ENCODE peak calls at places on chromosomes 5 and 9, in eight cellular contexts. One of them, this sample, is unnamed. For H3K4me1, the result is how much of the 10 kb centered on the place peaks cover.

GRCh38 chr5:145776886-145777285 is 58.3 kb downstream of the PRELID2 start:
- DNase-seq in MM.1S: no peak
- DNase-seq in PC-3: peak
- DNase-seq in stomach: no peak
- DNase-seq in CD4-positive, CD25-positive, alpha-beta regulatory T cell: no peak
- DNase-seq in adrenal gland: no peak
- DNase-seq in Peyer's patch: no peak
- DNase-seq in body of pancreas: no peak
- DNase-seq in this sample: no peak

GRCh38 chr5:54443264-54443663 is 12.2 kb upstream of the HSPB3 start:
- DNase-seq in MM.1S: peak
- DNase-seq in PC-3: peak
- DNase-seq in stomach: no peak
- DNase-seq in CD4-positive, CD25-positive, alpha-beta regulatory T cell: peak
- DNase-seq in adrenal gland: no peak
- DNase-seq in Peyer's patch: no peak
- DNase-seq in body of pancreas: no peak
- DNase-seq in this sample: no peak

GRCh38 chr5:157387683-157388093 is 72.3 kb upstream of the NIPAL4 start:
- DNase-seq in MM.1S: no peak
- DNase-seq in PC-3: peak
- DNase-seq in stomach: no peak
- DNase-seq in CD4-positive, CD25-positive, alpha-beta regulatory T cell: no peak
- DNase-seq in adrenal gland: peak
- DNase-seq in Peyer's patch: no peak
- DNase-seq in body of pancreas: no peak
- DNase-seq in this sample: no peak

GRCh38 chr9:98130576-98131228 is 11.7 kb upstream of the TRIM14 start:
- DNase-seq in MM.1S: no peak
- DNase-seq in PC-3: no peak
- DNase-seq in stomach: no peak
- DNase-seq in CD4-positive, CD25-positive, alpha-beta regulatory T cell: no peak
- DNase-seq in adrenal gland: no peak
- DNase-seq in Peyer's patch: no peak
- DNase-seq in body of pancreas: no peak
- DNase-seq in this sample: no peak

GRCh38 chr9:96512240-96512639 is 62.3 kb downstream of the HABP4 start:
- DNase-seq in MM.1S: no peak
- DNase-seq in PC-3: no peak
- DNase-seq in stomach: no peak
- DNase-seq in CD4-positive, CD25-positive, alpha-beta regulatory T cell: no peak
- DNase-seq in adrenal gland: no peak
- DNase-seq in Peyer's patch: no peak
- DNase-seq in body of pancreas: no peak
- DNase-seq in this sample: no peak

GRCh38 chr5:169169786-169170185 is 131.2 kb downstream of the SLIT3 start:
- DNase-seq in MM.1S: no peak
- DNase-seq in PC-3: no peak
- DNase-seq in stomach: no peak
- DNase-seq in CD4-positive, CD25-positive, alpha-beta regulatory T cell: no peak
- DNase-seq in adrenal gland: no peak
- DNase-seq in Peyer's patch: no peak
- DNase-seq in body of pancreas: no peak
- DNase-seq in this sample: no peak

GRCh38 chr5:171275822-171276544 is 33.1 kb upstream of the TLX3 start:
- DNase-seq in MM.1S: no peak
- DNase-seq in PC-3: no peak
- DNase-seq in stomach: no peak
- DNase-seq in CD4-positive, CD25-positive, alpha-beta regulatory T cell: no peak
- DNase-seq in adrenal gland: no peak
- DNase-seq in Peyer's patch: no peak
- DNase-seq in body of pancreas: no peak
- DNase-seq in this sample: no peak

GRCh38 chr9:38284039-38284767 is 108.3 kb upstream of the ALDH1B1 start:
- DNase-seq in MM.1S: no peak
- DNase-seq in PC-3: no peak
- DNase-seq in stomach: no peak
- DNase-seq in CD4-positive, CD25-positive, alpha-beta regulatory T cell: no peak
- DNase-seq in adrenal gland: no peak
- DNase-seq in Peyer's patch: no peak
- DNase-seq in body of pancreas: no peak
- DNase-seq in this sample: no peak

GRCh38 chr9:137451976-137452760 is 7.0 kb downstream of the NSMF start:
- DNase-seq in MM.1S: no peak
- DNase-seq in PC-3: no peak
- DNase-seq in stomach: no peak
- DNase-seq in CD4-positive, CD25-positive, alpha-beta regulatory T cell: no peak
- DNase-seq in adrenal gland: peak
- DNase-seq in Peyer's patch: no peak
- DNase-seq in body of pancreas: no peak
- DNase-seq in this sample: peak

GRCh38 chr5:10502578-10502977 is 60.9 kb downstream of the ROPN1L start:
- DNase-seq in MM.1S: no peak
- DNase-seq in PC-3: no peak
- DNase-seq in stomach: no peak
- DNase-seq in CD4-positive, CD25-positive, alpha-beta regulatory T cell: no peak
- DNase-seq in adrenal gland: no peak
- DNase-seq in Peyer's patch: no peak
- DNase-seq in body of pancreas: peak
- DNase-seq in this sample: no peak

GRCh38 chr5:140336388-140336787 is 10.0 kb downstream of the HBEGF start:
- DNase-seq in MM.1S: no peak
- DNase-seq in PC-3: no peak
- DNase-seq in stomach: no peak
- DNase-seq in CD4-positive, CD25-positive, alpha-beta regulatory T cell: no peak
- DNase-seq in adrenal gland: peak
- DNase-seq in Peyer's patch: no peak
- DNase-seq in body of pancreas: no peak
- DNase-seq in this sample: peak

GRCh38 chr9:804026-804425 is 37.5 kb upstream of the DMRT1 start:
- DNase-seq in MM.1S: no peak
- DNase-seq in PC-3: no peak
- DNase-seq in stomach: no peak
- DNase-seq in CD4-positive, CD25-positive, alpha-beta regulatory T cell: no peak
- DNase-seq in adrenal gland: no peak
- DNase-seq in Peyer's patch: no peak
- DNase-seq in body of pancreas: no peak
- DNase-seq in this sample: no peak

GRCh38 chr9:121634800-121635261 is 16.6 kb upstream of the DAB2IP start:
- DNase-seq in MM.1S: no peak
- DNase-seq in PC-3: peak
- DNase-seq in stomach: no peak
- DNase-seq in CD4-positive, CD25-positive, alpha-beta regulatory T cell: no peak
- DNase-seq in adrenal gland: no peak
- DNase-seq in Peyer's patch: no peak
- DNase-seq in body of pancreas: no peak
- DNase-seq in this sample: no peak

GRCh38 chr9:95459867-95460626 is 56.7 kb downstream of the PTCH1 start:
- DNase-seq in MM.1S: no peak
- DNase-seq in PC-3: no peak
- DNase-seq in stomach: no peak
- DNase-seq in CD4-positive, CD25-positive, alpha-beta regulatory T cell: no peak
- DNase-seq in adrenal gland: no peak
- DNase-seq in Peyer's patch: no peak
- DNase-seq in body of pancreas: no peak
- DNase-seq in this sample: no peak

GRCh38 chr5:72767289-72768010 is 49.0 kb upstream of the TNPO1 start:
- DNase-seq in MM.1S: no peak
- DNase-seq in PC-3: peak
- DNase-seq in stomach: no peak
- DNase-seq in CD4-positive, CD25-positive, alpha-beta regulatory T cell: no peak
- DNase-seq in adrenal gland: peak
- DNase-seq in Peyer's patch: no peak
- DNase-seq in body of pancreas: no peak
- DNase-seq in this sample: no peak

GRCh38 chr9:5509573-5509972 is 758 bp upstream of the PDCD1LG2 start:
- DNase-seq in MM.1S: no peak
- DNase-seq in PC-3: peak
- DNase-seq in stomach: no peak
- DNase-seq in CD4-positive, CD25-positive, alpha-beta regulatory T cell: no peak
- DNase-seq in adrenal gland: no peak
- DNase-seq in Peyer's patch: no peak
- DNase-seq in body of pancreas: no peak
- DNase-seq in this sample: no peak

GRCh38 chr5:79075646-79076426 is 6.3 kb downstream of the BHMT2 start:
- DNase-seq in MM.1S: no peak
- DNase-seq in PC-3: no peak
- DNase-seq in stomach: no peak
- DNase-seq in CD4-positive, CD25-positive, alpha-beta regulatory T cell: no peak
- DNase-seq in adrenal gland: no peak
- DNase-seq in Peyer's patch: no peak
- DNase-seq in body of pancreas: no peak
- DNase-seq in this sample: no peak

GRCh38 chr9:133702798-133703570 is 35.2 kb downstream of the SARDH start:
- DNase-seq in MM.1S: no peak
- DNase-seq in PC-3: no peak
- DNase-seq in stomach: no peak
- DNase-seq in CD4-positive, CD25-positive, alpha-beta regulatory T cell: no peak
- DNase-seq in adrenal gland: peak
- DNase-seq in Peyer's patch: no peak
- DNase-seq in body of pancreas: no peak
- DNase-seq in this sample: peak

GRCh38 chr5:31887556-31887955 is 248.6 kb downstream of the PDZD2 start:
- DNase-seq in MM.1S: no peak
- DNase-seq in PC-3: no peak
- DNase-seq in stomach: no peak
- DNase-seq in CD4-positive, CD25-positive, alpha-beta regulatory T cell: no peak
- DNase-seq in adrenal gland: no peak
- DNase-seq in Peyer's patch: no peak
- DNase-seq in body of pancreas: no peak
- DNase-seq in this sample: no peak

GRCh38 chr9:130662927-130663257 is 1.5 kb upstream of the PRDM12 start:
- DNase-seq in MM.1S: no peak
- DNase-seq in PC-3: no peak
- DNase-seq in stomach: no peak
- DNase-seq in CD4-positive, CD25-positive, alpha-beta regulatory T cell: no peak
- DNase-seq in adrenal gland: no peak
- DNase-seq in Peyer's patch: no peak
- DNase-seq in body of pancreas: no peak
- DNase-seq in this sample: no peak
- H3K4me1 ChIP-seq in MM.1S: under half
- H3K4me1 ChIP-seq in PC-3: under half
- H3K4me1 ChIP-seq in stomach: half or more
- H3K4me1 ChIP-seq in CD4-positive, CD25-positive, alpha-beta regulatory T cell: half or more
- H3K4me1 ChIP-seq in adrenal gland: under half
- H3K4me1 ChIP-seq in Peyer's patch: half or more
- H3K4me1 ChIP-seq in body of pancreas: half or more
- H3K4me1 ChIP-seq in this sample: half or more

GRCh38 chr5:1483856-1484255 is 38.6 kb upstream of the SLC6A3 start:
- DNase-seq in MM.1S: no peak
- DNase-seq in PC-3: no peak
- DNase-seq in stomach: no peak
- DNase-seq in CD4-positive, CD25-positive, alpha-beta regulatory T cell: no peak
- DNase-seq in adrenal gland: no peak
- DNase-seq in Peyer's patch: no peak
- DNase-seq in body of pancreas: no peak
- DNase-seq in this sample: no peak
- H3K4me1 ChIP-seq in MM.1S: under half
- H3K4me1 ChIP-seq in PC-3: under half
- H3K4me1 ChIP-seq in stomach: under half
- H3K4me1 ChIP-seq in CD4-positive, CD25-positive, alpha-beta regulatory T cell: under half
- H3K4me1 ChIP-seq in adrenal gland: under half
- H3K4me1 ChIP-seq in Peyer's patch: under half
- H3K4me1 ChIP-seq in body of pancreas: under half
- H3K4me1 ChIP-seq in this sample: under half

DNA sequence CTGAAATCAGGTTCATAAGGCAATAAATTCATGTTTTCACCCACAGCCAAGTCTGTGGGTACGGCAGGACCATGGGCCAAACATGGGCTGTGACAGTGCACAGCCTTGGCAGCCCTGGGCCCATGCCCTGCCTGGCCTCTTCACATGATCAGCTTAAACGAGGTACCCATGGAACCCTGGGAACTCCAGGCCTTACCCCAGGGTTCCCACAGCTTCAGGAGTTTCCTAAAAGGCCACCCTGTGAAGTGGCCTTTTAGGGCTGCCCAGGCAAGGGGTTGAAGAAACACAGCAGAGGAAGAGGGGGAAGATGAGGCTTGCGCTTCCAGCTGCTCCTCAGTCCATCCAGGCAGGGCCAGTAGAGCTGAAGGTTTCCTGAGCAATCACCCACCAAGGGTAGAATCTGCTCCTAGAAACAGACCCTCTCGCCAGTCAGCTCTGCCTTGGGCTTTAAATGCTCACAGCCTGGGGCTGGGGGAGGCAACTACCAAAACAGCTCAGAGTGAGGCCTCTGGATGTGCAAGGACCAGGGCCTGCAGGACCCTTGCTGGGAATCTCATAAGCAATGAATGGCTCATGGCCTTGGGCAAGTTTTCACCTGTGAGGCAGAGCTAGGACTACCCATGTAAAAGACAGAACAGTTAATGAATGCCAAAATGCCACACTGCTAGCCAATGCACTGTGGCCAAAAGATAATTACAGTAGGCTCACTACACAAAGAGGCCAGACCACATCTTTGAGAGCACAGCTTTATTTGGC is 79.3 kb upstream of the LRRTM2 start:
- DNase-seq in MM.1S: no peak
- DNase-seq in PC-3: no peak
- DNase-seq in stomach: peak
- DNase-seq in CD4-positive, CD25-positive, alpha-beta regulatory T cell: no peak
- DNase-seq in adrenal gland: no peak
- DNase-seq in Peyer's patch: no peak
- DNase-seq in body of pancreas: no peak
- DNase-seq in this sample: no peak
- H3K4me1 ChIP-seq in MM.1S: under half
- H3K4me1 ChIP-seq in PC-3: under half
- H3K4me1 ChIP-seq in stomach: under half
- H3K4me1 ChIP-seq in CD4-positive, CD25-positive, alpha-beta regulatory T cell: under half
- H3K4me1 ChIP-seq in adrenal gland: half or more
- H3K4me1 ChIP-seq in Peyer's patch: under half
- H3K4me1 ChIP-seq in body of pancreas: half or more
- H3K4me1 ChIP-seq in this sample: under half

GRCh38 chr5:172785429-172786088 is 14.6 kb upstream of the DUSP1 start:
- DNase-seq in MM.1S: no peak
- DNase-seq in PC-3: no peak
- DNase-seq in stomach: no peak
- DNase-seq in CD4-positive, CD25-positive, alpha-beta regulatory T cell: no peak
- DNase-seq in adrenal gland: no peak
- DNase-seq in Peyer's patch: no peak
- DNase-seq in body of pancreas: no peak
- DNase-seq in this sample: no peak

GRCh38 chr5:172778223-172778814 is 7.3 kb upstream of the DUSP1 start:
- DNase-seq in MM.1S: no peak
- DNase-seq in PC-3: peak
- DNase-seq in stomach: peak
- DNase-seq in CD4-positive, CD25-positive, alpha-beta regulatory T cell: no peak
- DNase-seq in adrenal gland: peak
- DNase-seq in Peyer's patch: no peak
- DNase-seq in body of pancreas: peak
- DNase-seq in this sample: peak

GRCh38 chr5:172779968-172780350 is 9.0 kb upstream of the DUSP1 start:
- DNase-seq in MM.1S: no peak
- DNase-seq in PC-3: no peak
- DNase-seq in stomach: no peak
- DNase-seq in CD4-positive, CD25-positive, alpha-beta regulatory T cell: no peak
- DNase-seq in adrenal gland: no peak
- DNase-seq in Peyer's patch: no peak
- DNase-seq in body of pancreas: no peak
- DNase-seq in this sample: no peak

GRCh38 chr5:172786736-172787462 is 15.9 kb upstream of the DUSP1 start:
- DNase-seq in MM.1S: no peak
- DNase-seq in PC-3: no peak
- DNase-seq in stomach: no peak
- DNase-seq in CD4-positive, CD25-positive, alpha-beta regulatory T cell: no peak
- DNase-seq in adrenal gland: no peak
- DNase-seq in Peyer's patch: no peak
- DNase-seq in body of pancreas: no peak
- DNase-seq in this sample: no peak

GRCh38 chr5:172782169-172783039 is 11.4 kb upstream of the DUSP1 start:
- DNase-seq in MM.1S: no peak
- DNase-seq in PC-3: peak
- DNase-seq in stomach: no peak
- DNase-seq in CD4-positive, CD25-positive, alpha-beta regulatory T cell: no peak
- DNase-seq in adrenal gland: no peak
- DNase-seq in Peyer's patch: no peak
- DNase-seq in body of pancreas: no peak
- DNase-seq in this sample: no peak
- H3K4me1 ChIP-seq in MM.1S: under half
- H3K4me1 ChIP-seq in PC-3: under half
- H3K4me1 ChIP-seq in stomach: under half
- H3K4me1 ChIP-seq in CD4-positive, CD25-positive, alpha-beta regulatory T cell: under half
- H3K4me1 ChIP-seq in adrenal gland: under half
- H3K4me1 ChIP-seq in Peyer's patch: under half
- H3K4me1 ChIP-seq in body of pancreas: under half
- H3K4me1 ChIP-seq in this sample: under half